ENCODE peak calls at places on chromosome 7, in seven cellular contexts. E is NB4, K is HCT116, F is adipocyte, W is adrenal gland, Q is lower leg skin, V is NT2/D1. B is an unnamed sample.

GRCh38 chr7:28957822-28958234 is 302 bp downstream of the TRIL start:
- DNase-seq in E (no peak), K (no peak), F (peak; percentile 44), W (no peak), Q (peak; percentile 86), V (no peak), B (no peak)

GRCh38 chr7:101172854-101173751 is 7.0 kb downstream of the NAT16 start:
- DNase-seq in E (no peak), K (no peak), F (peak; percentile 92), W (peak; percentile 80), Q (no peak), V (no peak), B (no peak)

GRCh38 chr7:87370660-87371180 is 25.3 kb downstream of the CROT start:
- DNase-seq in E (peak; percentile 22), K (no peak), F (peak; percentile 46), W (no peak), Q (no peak), V (no peak), B (no peak)

GRCh38 chr7:1087462-1087809 is 477 bp upstream of the GPER1 start:
- DNase-seq in E (no peak), K (no peak), F (peak; percentile 65), W (no peak), Q (no peak), V (no peak), B (no peak)

GRCh38 chr7:16599860-16600259 is 45.7 kb downstream of the ANKMY2 start:
- DNase-seq in E (no peak), K (no peak), F (no peak), W (no peak), Q (no peak), V (no peak), B (no peak)

GRCh38 chr7:130883928-130884327 is 149.9 kb upstream of the KLF14 start:
- DNase-seq in E (no peak), K (no peak), F (no peak), W (no peak), Q (no peak), V (no peak), B (no peak)

GRCh38 chr7:45295222-45295621 is 137.6 kb downstream of the RAMP3 start:
- DNase-seq in E (no peak), K (no peak), F (no peak), W (no peak), Q (no peak), V (no peak), B (no peak)

GRCh38 chr7:135917721-135918120 is 59.4 kb downstream of the MTPN start:
- DNase-seq in E (peak; percentile 83), K (no peak), F (no peak), W (no peak), Q (no peak), V (no peak), B (no peak)

GRCh38 chr7:30470163-30470770 is 8.3 kb downstream of the NOD1 start:
- DNase-seq in E (no peak), K (no peak), F (no peak), W (peak; percentile 86), Q (no peak), V (no peak), B (no peak)
- H3K4me3 ChIP-seq in E (no peak overlapping the region), K (no peak overlapping the region), F (peak overlapping the region; percentile 65), W (no peak overlapping the region), Q (no peak overlapping the region), V (no peak overlapping the region), B (peak overlapping the region; percentile 56)

DNA sequence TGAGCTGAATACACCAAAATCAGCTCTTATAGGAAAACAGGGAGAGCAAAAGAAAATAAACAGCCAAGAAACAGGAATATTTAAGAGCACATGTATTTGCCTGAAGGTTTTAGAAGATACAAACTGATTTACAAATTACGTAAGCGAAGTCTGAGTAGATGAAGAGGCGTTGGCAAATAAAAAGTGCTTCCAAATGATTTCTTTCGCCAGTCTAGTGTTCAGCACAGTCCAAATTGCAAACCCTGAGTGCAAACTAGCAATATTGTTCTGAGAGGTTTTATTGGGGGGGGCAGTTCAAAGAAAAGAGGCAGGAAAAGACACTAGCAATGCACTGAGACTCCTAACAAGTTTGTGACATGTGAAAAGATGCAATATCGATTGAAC is 8.1 kb downstream of the PRKAG2 start:
- DNase-seq in E (no peak), K (no peak), F (peak; percentile 9), W (no peak), Q (no peak), V (no peak), B (no peak)
- H3K4me3 ChIP-seq in E (no peak overlapping the region), K (no peak overlapping the region), F (no peak overlapping the region), W (no peak overlapping the region), Q (no peak overlapping the region), V (no peak overlapping the region), B (peak overlapping the region; percentile 38)

GRCh38 chr7:151342811-151343210 is 1.2 kb downstream of the NUB1 start:
- DNase-seq in E (no peak), K (no peak), F (no peak), W (no peak), Q (no peak), V (no peak), B (no peak)
- H3K4me3 ChIP-seq in E (peak overlapping the region; percentile 85), K (peak overlapping the region; percentile 69), F (peak overlapping the region; percentile 97), W (no peak overlapping the region), Q (no peak overlapping the region), V (no peak overlapping the region), B (peak overlapping the region; percentile 99)

GRCh38 chr7:112050205-112050881 is 155.9 kb downstream of the DOCK4 start:
- DNase-seq in E (no peak), K (no peak), F (no peak), W (no peak), Q (no peak), V (no peak), B (no peak)
- H3K4me3 ChIP-seq in E (no peak overlapping the region), K (no peak overlapping the region), F (no peak overlapping the region), W (no peak overlapping the region), Q (no peak overlapping the region), V (no peak overlapping the region), B (no peak overlapping the region)

B was measured in coronary artery.